ENCODE peak calls at places on chromosome 12, in nine cellular contexts. One of them, this sample, is unnamed.

GRCh38 chr12:39581592-39581991 is 38.0 kb downstream of the ABCD2 start:
- DNase-seq in midbrain: no peak
- DNase-seq in stimulated activated naive CD4-positive, alpha-beta T cell treated with Interleukin-2 at 50 U/mL for 16 hours: no peak
- DNase-seq in H9: no peak
- DNase-seq in ovary: no peak
- DNase-seq in effector CD4-positive, alpha-beta T cell: no peak
- DNase-seq in stimulated activated CD4-positive, alpha-beta T cell treated with anti-CD3 and anti-CD28 coated beads, Interleukin-4, amount 100 ng/mL, for 1 hour: no peak
- DNase-seq in HEK293T: no peak
- DNase-seq in left ventricle myocardium inferior: no peak
- DNase-seq in this sample: no peak

GRCh38 chr12:24979286-24979685 is 30.4 kb upstream of the BCAT1 start:
- DNase-seq in stimulated activated CD4-positive, alpha-beta T cell treated with anti-CD3 and anti-CD28 coated beads, Interleukin-4, amount 100 ng/mL, for 1 hour: no peak
- DNase-seq in effector CD4-positive, alpha-beta T cell: no peak
- DNase-seq in midbrain: no peak
- DNase-seq in HEK293T: no peak
- DNase-seq in stimulated activated naive CD4-positive, alpha-beta T cell treated with Interleukin-2 at 50 U/mL for 16 hours: no peak
- DNase-seq in H9: no peak
- DNase-seq in left ventricle myocardium inferior: peak
- DNase-seq in ovary: no peak
- DNase-seq in this sample: no peak

GRCh38 chr12:5830121-5830520 is 114.9 kb downstream of the ANO2 start:
- DNase-seq in left ventricle myocardium inferior: no peak
- DNase-seq in ovary: no peak
- DNase-seq in stimulated activated CD4-positive, alpha-beta T cell treated with anti-CD3 and anti-CD28 coated beads, Interleukin-4, amount 100 ng/mL, for 1 hour: no peak
- DNase-seq in effector CD4-positive, alpha-beta T cell: no peak
- DNase-seq in HEK293T: no peak
- DNase-seq in H9: no peak
- DNase-seq in stimulated activated naive CD4-positive, alpha-beta T cell treated with Interleukin-2 at 50 U/mL for 16 hours: no peak
- DNase-seq in midbrain: no peak
- DNase-seq in this sample: no peak

GRCh38 chr12:52241205-52241842 is 8.3 kb downstream of the KRT7 start:
- DNase-seq in ovary: no peak
- DNase-seq in left ventricle myocardium inferior: no peak
- DNase-seq in stimulated activated CD4-positive, alpha-beta T cell treated with anti-CD3 and anti-CD28 coated beads, Interleukin-4, amount 100 ng/mL, for 1 hour: no peak
- DNase-seq in effector CD4-positive, alpha-beta T cell: no peak
- DNase-seq in H9: no peak
- DNase-seq in midbrain: no peak
- DNase-seq in stimulated activated naive CD4-positive, alpha-beta T cell treated with Interleukin-2 at 50 U/mL for 16 hours: no peak
- DNase-seq in HEK293T: no peak
- DNase-seq in this sample: no peak

GRCh38 chr12:96136129-96136528 is 58.0 kb upstream of the ELK3 start:
- DNase-seq in effector CD4-positive, alpha-beta T cell: no peak
- DNase-seq in ovary: no peak
- DNase-seq in left ventricle myocardium inferior: no peak
- DNase-seq in H9: no peak
- DNase-seq in HEK293T: no peak
- DNase-seq in midbrain: no peak
- DNase-seq in stimulated activated CD4-positive, alpha-beta T cell treated with anti-CD3 and anti-CD28 coated beads, Interleukin-4, amount 100 ng/mL, for 1 hour: no peak
- DNase-seq in stimulated activated naive CD4-positive, alpha-beta T cell treated with Interleukin-2 at 50 U/mL for 16 hours: no peak
- DNase-seq in this sample: no peak

GRCh38 chr12:57666897-57667296 is 27.0 kb upstream of the OS9 start:
- DNase-seq in effector CD4-positive, alpha-beta T cell: no peak
- DNase-seq in H9: no peak
- DNase-seq in HEK293T: no peak
- DNase-seq in midbrain: no peak
- DNase-seq in ovary: no peak
- DNase-seq in stimulated activated naive CD4-positive, alpha-beta T cell treated with Interleukin-2 at 50 U/mL for 16 hours: no peak
- DNase-seq in stimulated activated CD4-positive, alpha-beta T cell treated with anti-CD3 and anti-CD28 coated beads, Interleukin-4, amount 100 ng/mL, for 1 hour: no peak
- DNase-seq in left ventricle myocardium inferior: no peak
- DNase-seq in this sample: no peak

GRCh38 chr12:34105392-34105933 is 83.2 kb downstream of the ALG10 start:
- DNase-seq in ovary: no peak
- DNase-seq in stimulated activated CD4-positive, alpha-beta T cell treated with anti-CD3 and anti-CD28 coated beads, Interleukin-4, amount 100 ng/mL, for 1 hour: no peak
- DNase-seq in midbrain: no peak
- DNase-seq in H9: no peak
- DNase-seq in HEK293T: no peak
- DNase-seq in left ventricle myocardium inferior: no peak
- DNase-seq in stimulated activated naive CD4-positive, alpha-beta T cell treated with Interleukin-2 at 50 U/mL for 16 hours: no peak
- DNase-seq in effector CD4-positive, alpha-beta T cell: no peak
- DNase-seq in this sample: no peak

GRCh38 chr12:119589087-119589486 is 4.5 kb upstream of the TMEM233 start:
- DNase-seq in H9: no peak
- DNase-seq in stimulated activated naive CD4-positive, alpha-beta T cell treated with Interleukin-2 at 50 U/mL for 16 hours: no peak
- DNase-seq in midbrain: no peak
- DNase-seq in left ventricle myocardium inferior: no peak
- DNase-seq in stimulated activated CD4-positive, alpha-beta T cell treated with anti-CD3 and anti-CD28 coated beads, Interleukin-4, amount 100 ng/mL, for 1 hour: no peak
- DNase-seq in HEK293T: no peak
- DNase-seq in effector CD4-positive, alpha-beta T cell: no peak
- DNase-seq in ovary: no peak
- DNase-seq in this sample: no peak

GRCh38 chr12:64088431-64089349 is 133.4 kb downstream of the KICS2 start:
- DNase-seq in stimulated activated naive CD4-positive, alpha-beta T cell treated with Interleukin-2 at 50 U/mL for 16 hours: no peak
- DNase-seq in stimulated activated CD4-positive, alpha-beta T cell treated with anti-CD3 and anti-CD28 coated beads, Interleukin-4, amount 100 ng/mL, for 1 hour: no peak
- DNase-seq in effector CD4-positive, alpha-beta T cell: no peak
- DNase-seq in HEK293T: peak
- DNase-seq in ovary: peak
- DNase-seq in left ventricle myocardium inferior: peak
- DNase-seq in midbrain: peak
- DNase-seq in H9: peak
- DNase-seq in this sample: peak

GRCh38 chr12:94954029-94954685 is 49.3 kb downstream of the NDUFA12 start:
- DNase-seq in midbrain: no peak
- DNase-seq in H9: no peak
- DNase-seq in ovary: no peak
- DNase-seq in stimulated activated CD4-positive, alpha-beta T cell treated with anti-CD3 and anti-CD28 coated beads, Interleukin-4, amount 100 ng/mL, for 1 hour: no peak
- DNase-seq in stimulated activated naive CD4-positive, alpha-beta T cell treated with Interleukin-2 at 50 U/mL for 16 hours: no peak
- DNase-seq in left ventricle myocardium inferior: no peak
- DNase-seq in effector CD4-positive, alpha-beta T cell: no peak
- DNase-seq in HEK293T: no peak
- DNase-seq in this sample: peak

GRCh38 chr12:121023799-121024198 is 7.5 kb upstream of the C12orf43 start:
- DNase-seq in stimulated activated naive CD4-positive, alpha-beta T cell treated with Interleukin-2 at 50 U/mL for 16 hours: no peak
- DNase-seq in left ventricle myocardium inferior: no peak
- DNase-seq in effector CD4-positive, alpha-beta T cell: no peak
- DNase-seq in HEK293T: no peak
- DNase-seq in stimulated activated CD4-positive, alpha-beta T cell treated with anti-CD3 and anti-CD28 coated beads, Interleukin-4, amount 100 ng/mL, for 1 hour: no peak
- DNase-seq in midbrain: no peak
- DNase-seq in ovary: no peak
- DNase-seq in H9: no peak
- DNase-seq in this sample: no peak

GRCh38 chr12:41950455-41950854 is 194.2 kb downstream of the GXYLT1 start:
- DNase-seq in stimulated activated naive CD4-positive, alpha-beta T cell treated with Interleukin-2 at 50 U/mL for 16 hours: no peak
- DNase-seq in HEK293T: no peak
- DNase-seq in midbrain: no peak
- DNase-seq in effector CD4-positive, alpha-beta T cell: no peak
- DNase-seq in H9: no peak
- DNase-seq in ovary: no peak
- DNase-seq in stimulated activated CD4-positive, alpha-beta T cell treated with anti-CD3 and anti-CD28 coated beads, Interleukin-4, amount 100 ng/mL, for 1 hour: no peak
- DNase-seq in left ventricle myocardium inferior: no peak
- DNase-seq in this sample: no peak

GRCh38 chr12:47715393-47715876 is 9.6 kb upstream of the RPAP3 start:
- DNase-seq in H9: peak
- DNase-seq in HEK293T: peak
- DNase-seq in midbrain: peak
- DNase-seq in stimulated activated naive CD4-positive, alpha-beta T cell treated with Interleukin-2 at 50 U/mL for 16 hours: peak
- DNase-seq in stimulated activated CD4-positive, alpha-beta T cell treated with anti-CD3 and anti-CD28 coated beads, Interleukin-4, amount 100 ng/mL, for 1 hour: peak
- DNase-seq in left ventricle myocardium inferior: peak
- DNase-seq in ovary: peak
- DNase-seq in effector CD4-positive, alpha-beta T cell: peak
- DNase-seq in this sample: peak

GRCh38 chr12:55637467-55637866 is 775 bp downstream of the OR10P1 start:
- DNase-seq in stimulated activated naive CD4-positive, alpha-beta T cell treated with Interleukin-2 at 50 U/mL for 16 hours: peak
- DNase-seq in left ventricle myocardium inferior: no peak
- DNase-seq in H9: no peak
- DNase-seq in effector CD4-positive, alpha-beta T cell: no peak
- DNase-seq in ovary: no peak
- DNase-seq in stimulated activated CD4-positive, alpha-beta T cell treated with anti-CD3 and anti-CD28 coated beads, Interleukin-4, amount 100 ng/mL, for 1 hour: no peak
- DNase-seq in midbrain: no peak
- DNase-seq in HEK293T: no peak
- DNase-seq in this sample: no peak

GRCh38 chr12:93060666-93061413 is 131.7 kb upstream of the EEA1 start:
- DNase-seq in H9: no peak
- DNase-seq in ovary: peak
- DNase-seq in effector CD4-positive, alpha-beta T cell: no peak
- DNase-seq in left ventricle myocardium inferior: no peak
- DNase-seq in stimulated activated CD4-positive, alpha-beta T cell treated with anti-CD3 and anti-CD28 coated beads, Interleukin-4, amount 100 ng/mL, for 1 hour: no peak
- DNase-seq in midbrain: peak
- DNase-seq in HEK293T: no peak
- DNase-seq in stimulated activated naive CD4-positive, alpha-beta T cell treated with Interleukin-2 at 50 U/mL for 16 hours: no peak
- DNase-seq in this sample: peak

GRCh38 chr12:3158851-3159465 is 81.8 kb downstream of the TSPAN9 start:
- DNase-seq in stimulated activated CD4-positive, alpha-beta T cell treated with anti-CD3 and anti-CD28 coated beads, Interleukin-4, amount 100 ng/mL, for 1 hour: no peak
- DNase-seq in left ventricle myocardium inferior: no peak
- DNase-seq in midbrain: no peak
- DNase-seq in HEK293T: no peak
- DNase-seq in H9: no peak
- DNase-seq in ovary: peak
- DNase-seq in effector CD4-positive, alpha-beta T cell: no peak
- DNase-seq in stimulated activated naive CD4-positive, alpha-beta T cell treated with Interleukin-2 at 50 U/mL for 16 hours: no peak
- DNase-seq in this sample: no peak

GRCh38 chr12:10012630-10013330 is 2.4 kb downstream of the CLEC12B start:
- DNase-seq in ovary: no peak
- DNase-seq in stimulated activated naive CD4-positive, alpha-beta T cell treated with Interleukin-2 at 50 U/mL for 16 hours: no peak
- DNase-seq in midbrain: peak
- DNase-seq in stimulated activated CD4-positive, alpha-beta T cell treated with anti-CD3 and anti-CD28 coated beads, Interleukin-4, amount 100 ng/mL, for 1 hour: no peak
- DNase-seq in H9: no peak
- DNase-seq in HEK293T: no peak
- DNase-seq in left ventricle myocardium inferior: no peak
- DNase-seq in effector CD4-positive, alpha-beta T cell: no peak
- DNase-seq in this sample: no peak

GRCh38 chr12:118549506-118550109 is 173.3 kb downstream of the SUDS3 start:
- DNase-seq in H9: no peak
- DNase-seq in stimulated activated CD4-positive, alpha-beta T cell treated with anti-CD3 and anti-CD28 coated beads, Interleukin-4, amount 100 ng/mL, for 1 hour: no peak
- DNase-seq in midbrain: no peak
- DNase-seq in stimulated activated naive CD4-positive, alpha-beta T cell treated with Interleukin-2 at 50 U/mL for 16 hours: no peak
- DNase-seq in ovary: no peak
- DNase-seq in HEK293T: no peak
- DNase-seq in effector CD4-positive, alpha-beta T cell: no peak
- DNase-seq in left ventricle myocardium inferior: no peak
- DNase-seq in this sample: no peak

GRCh38 chr12:75981773-75982564 is 49.6 kb downstream of the PHLDA1 start:
- DNase-seq in ovary: no peak
- DNase-seq in midbrain: no peak
- DNase-seq in H9: no peak
- DNase-seq in stimulated activated naive CD4-positive, alpha-beta T cell treated with Interleukin-2 at 50 U/mL for 16 hours: no peak
- DNase-seq in HEK293T: no peak
- DNase-seq in stimulated activated CD4-positive, alpha-beta T cell treated with anti-CD3 and anti-CD28 coated beads, Interleukin-4, amount 100 ng/mL, for 1 hour: no peak
- DNase-seq in left ventricle myocardium inferior: peak
- DNase-seq in effector CD4-positive, alpha-beta T cell: no peak
- DNase-seq in this sample: no peak

GRCh38 chr12:124511259-124511985 is 56.0 kb downstream of the NCOR2 start:
- DNase-seq in H9: no peak
- DNase-seq in stimulated activated CD4-positive, alpha-beta T cell treated with anti-CD3 and anti-CD28 coated beads, Interleukin-4, amount 100 ng/mL, for 1 hour: no peak
- DNase-seq in effector CD4-positive, alpha-beta T cell: no peak
- DNase-seq in stimulated activated naive CD4-positive, alpha-beta T cell treated with Interleukin-2 at 50 U/mL for 16 hours: no peak
- DNase-seq in ovary: no peak
- DNase-seq in HEK293T: no peak
- DNase-seq in midbrain: no peak
- DNase-seq in left ventricle myocardium inferior: no peak
- DNase-seq in this sample: no peak

GRCh38 chr12:31342314-31342713 is 16.4 kb upstream of the SINHCAF start:
- DNase-seq in stimulated activated naive CD4-positive, alpha-beta T cell treated with Interleukin-2 at 50 U/mL for 16 hours: no peak
- DNase-seq in midbrain: no peak
- DNase-seq in stimulated activated CD4-positive, alpha-beta T cell treated with anti-CD3 and anti-CD28 coated beads, Interleukin-4, amount 100 ng/mL, for 1 hour: no peak
- DNase-seq in left ventricle myocardium inferior: no peak
- DNase-seq in effector CD4-positive, alpha-beta T cell: no peak
- DNase-seq in HEK293T: no peak
- DNase-seq in H9: no peak
- DNase-seq in ovary: no peak
- DNase-seq in this sample: no peak

GRCh38 chr12:25723921-25724491 is 170.9 kb upstream of the LMNTD1 start:
- DNase-seq in ovary: no peak
- DNase-seq in H9: no peak
- DNase-seq in midbrain: peak
- DNase-seq in stimulated activated CD4-positive, alpha-beta T cell treated with anti-CD3 and anti-CD28 coated beads, Interleukin-4, amount 100 ng/mL, for 1 hour: no peak
- DNase-seq in left ventricle myocardium inferior: no peak
- DNase-seq in stimulated activated naive CD4-positive, alpha-beta T cell treated with Interleukin-2 at 50 U/mL for 16 hours: no peak
- DNase-seq in effector CD4-positive, alpha-beta T cell: no peak
- DNase-seq in HEK293T: no peak
- DNase-seq in this sample: peak

GRCh38 chr12:6360578-6361490 is 14.5 kb downstream of the SCNN1A start:
- DNase-seq in HEK293T: no peak
- DNase-seq in midbrain: no peak
- DNase-seq in left ventricle myocardium inferior: no peak
- DNase-seq in H9: no peak
- DNase-seq in stimulated activated CD4-positive, alpha-beta T cell treated with anti-CD3 and anti-CD28 coated beads, Interleukin-4, amount 100 ng/mL, for 1 hour: no peak
- DNase-seq in ovary: no peak
- DNase-seq in stimulated activated naive CD4-positive, alpha-beta T cell treated with Interleukin-2 at 50 U/mL for 16 hours: no peak
- DNase-seq in effector CD4-positive, alpha-beta T cell: no peak
- DNase-seq in this sample: no peak

This sample was measured in adrenal gland.